ENCODE peak calls at places on chromosome 15, in eight cellular contexts. F is A549, N is heart right ventricle, C is caudate nucleus, W is AG08395, O is HT-29, G is heart left ventricle, L is ELR. B is an unnamed sample.

GRCh38 chr15:77032052-77032646 is 37.2 kb downstream of the PSTPIP1 start:
- DNase-seq in N (no peak), F (no peak), C (no peak), W (no peak), O (no peak), G (peak; percentile 4), L (no peak), B (no peak)

GRCh38 chr15:63073497-63074172 is 31.1 kb downstream of the TPM1 start:
- DNase-seq in F (no peak), C (no peak), O (no peak), G (no peak), W (no peak), L (no peak), N (no peak), B (no peak)

GRCh38 chr15:59892995-59893394 is 111.1 kb upstream of the FOXB1 start:
- DNase-seq in F (no peak), W (peak; percentile 14), G (no peak), N (no peak), L (peak; percentile 23), C (no peak), O (peak; percentile 36), B (no peak)

GRCh38 chr15:51121118-51121517 is 26.4 kb upstream of the TNFAIP8L3 start:
- DNase-seq in L (peak; percentile 96), C (no peak), G (no peak), O (peak; percentile 72), W (peak; percentile 89), F (peak; percentile 71), N (no peak), B (no peak)

GRCh38 chr15:90564109-90564508 is 34.4 kb downstream of the CRTC3 start:
- DNase-seq in W (no peak), O (no peak), C (no peak), L (no peak), F (no peak), N (no peak), G (no peak), B (no peak)

GRCh38 chr15:29266052-29266572 is 3.5 kb downstream of the NSMCE3 start:
- DNase-seq in N (no peak), W (no peak), C (no peak), F (no peak), G (no peak), O (no peak), L (no peak), B (no peak)

GRCh38 chr15:62853114-62853832 is 189.3 kb upstream of the TPM1 start:
- DNase-seq in F (no peak), C (peak; percentile 19), W (peak; percentile 30), O (no peak), N (no peak), G (no peak), L (peak; percentile 43), B (no peak)

GRCh38 chr15:48389701-48390143 is 58.5 kb downstream of the DUT start:
- DNase-seq in C (no peak), G (no peak), L (peak; percentile 47), O (no peak), W (peak; percentile 48), N (no peak), F (no peak), B (no peak)

GRCh38 chr15:61404567-61404966 is 175.5 kb upstream of the RORA start:
- DNase-seq in F (no peak), W (no peak), L (no peak), O (no peak), N (no peak), C (no peak), G (no peak), B (no peak)

GRCh38 chr15:35751421-35752133 is 205.6 kb upstream of the DPH6 start:
- DNase-seq in L (peak; percentile 65), W (peak; percentile 65), F (peak; percentile 10), C (peak; percentile 82), O (peak; percentile 86), G (peak; percentile 66), N (peak; percentile 25), B (peak; percentile 82)

GRCh38 chr15:72472907-72473669 is 1.0 kb upstream of the ARIH1 start:
- DNase-seq in O (no peak), G (no peak), N (no peak), L (peak; percentile 47), F (no peak), C (no peak), W (no peak), B (no peak)

GRCh38 chr15:101029971-101030661 is 111.0 kb downstream of the LRRK1 start:
- DNase-seq in O (no peak), F (no peak), G (peak; percentile 3), N (no peak), C (no peak), L (no peak), W (no peak), B (no peak)

GRCh38 chr15:33882921-33883320 is 85.4 kb upstream of the CHRM5 start:
- DNase-seq in N (no peak), O (no peak), C (no peak), G (no peak), L (no peak), W (no peak), F (no peak), B (no peak)

GRCh38 chr15:94252223-94252766 is 20.9 kb downstream of the MCTP2 start:
- DNase-seq in L (no peak), N (no peak), C (no peak), G (no peak), F (no peak), O (no peak), W (no peak), B (no peak)

GRCh38 chr15:74732846-74733245 is 7.5 kb upstream of the CYP1A1 start:
- DNase-seq in F (no peak), G (no peak), L (no peak), O (no peak), N (no peak), C (no peak), W (no peak), B (no peak)

GRCh38 chr15:46815765-46816164 is 901.5 kb upstream of the SEMA6D start:
- DNase-seq in C (no peak), N (peak; percentile 7), G (peak; percentile 10), F (no peak), O (peak; percentile 7), W (no peak), L (no peak), B (no peak)

GRCh38 chr15:81567924-81568323 is 193.9 kb upstream of the TMC3 start:
- DNase-seq in F (no peak), O (no peak), G (no peak), L (no peak), N (no peak), W (no peak), C (no peak), B (no peak)

GRCh38 chr15:70447927-70448698 is 315.2 kb downstream of the UACA start:
- DNase-seq in C (no peak), G (peak; percentile 29), L (no peak), N (peak; percentile 45), O (no peak), W (no peak), F (no peak), B (peak; percentile 50)

GRCh38 chr15:73283341-73283962 is 85.3 kb downstream of the HCN4 start:
- DNase-seq in F (no peak), N (no peak), C (no peak), W (no peak), L (no peak), G (no peak), O (no peak), B (no peak)

GRCh38 chr15:80588801-80589200 is 106.3 kb upstream of the ABHD17C start:
- DNase-seq in L (peak; percentile 98), C (no peak), G (no peak), F (peak; percentile 80), W (peak; percentile 75), N (no peak), O (no peak), B (no peak)

GRCh38 chr15:32746116-32746857 is 28.5 kb downstream of the GREM1 start:
- DNase-seq in L (no peak), G (no peak), O (no peak), W (no peak), N (no peak), F (no peak), C (no peak), B (no peak)

GRCh38 chr15:56832125-56832524 is 86.3 kb upstream of the TCF12 start:
- DNase-seq in G (peak; percentile 56), N (peak; percentile 43), L (no peak), C (peak; percentile 52), F (no peak), O (peak; percentile 22), W (peak; percentile 24), B (peak; percentile 52)

GRCh38 chr15:92130906-92131305 is 262.8 kb upstream of the ST8SIA2 start:
- DNase-seq in N (no peak), G (no peak), F (no peak), W (no peak), O (no peak), C (no peak), L (no peak), B (no peak)

GRCh38 chr15:82132742-82133141 is 86.9 kb upstream of the MEX3B start:
- DNase-seq in L (peak; percentile 97), G (no peak), O (no peak), F (peak; percentile 51), N (no peak), C (no peak), W (peak; percentile 91), B (no peak)

GRCh38 chr15:49200347-49200746 is 30.3 kb downstream of the GALK2 start:
- DNase-seq in C (no peak), F (no peak), O (no peak), N (no peak), L (no peak), W (no peak), G (no peak), B (no peak)

GRCh38 chr15:31511707-31512310 is 185.2 kb downstream of the KLF13 start:
- DNase-seq in F (no peak), W (no peak), L (no peak), C (no peak), G (no peak), O (no peak), N (no peak), B (no peak)

GRCh38 chr15:79451361-79451999 is 19.3 kb downstream of the MINAR1 start:
- DNase-seq in F (no peak), W (no peak), G (no peak), C (no peak), O (no peak), N (no peak), L (no peak), B (no peak)

GRCh38 chr15:93428135-93428534 is 339.1 kb upstream of the RGMA start:
- DNase-seq in W (no peak), L (no peak), C (no peak), G (no peak), O (no peak), N (no peak), F (no peak), B (no peak)

GRCh38 chr15:36447373-36447772 is 132.1 kb upstream of the CDIN1 start:
- DNase-seq in C (no peak), L (no peak), G (no peak), W (no peak), O (no peak), F (no peak), N (no peak), B (no peak)

GRCh38 chr15:63048986-63049665 is 6.6 kb downstream of the TPM1 start:
- DNase-seq in C (peak; percentile 64), G (peak; percentile 59), F (no peak), N (peak; percentile 57), O (peak; percentile 84), W (no peak), L (peak; percentile 63), B (peak; percentile 55)

B was measured in hypothalamus.